ENCODE peak calls at places on chromosomes 12 and 14, in seven cellular contexts. K, G, D, S, O, M and H are unnamed samples.

GRCh38 chr12:108587826-108588225 is 10.1 kb downstream of the TMEM119 start:
- DNase-seq in G (no peak), O (no peak), M (no peak), D (no peak), K (no peak), S (no peak), H (no peak)

GRCh38 chr12:32560520-32560919 is 118.6 kb upstream of the DNM1L start:
- DNase-seq in S (no peak), M (no peak), K (no peak), G (no peak), O (no peak), D (no peak), H (no peak)

GRCh38 chr14:22113401-22113800 is 439.8 kb upstream of the OR4E1 start:
- DNase-seq in G (no peak), O (no peak), M (no peak), S (no peak), D (no peak), K (no peak), H (no peak)

GRCh38 chr12:121805800-121806555 is 2.2 kb downstream of the SETD1B start:
- DNase-seq in O (no peak), M (peak; percentile 50), D (no peak), K (no peak), S (no peak), G (no peak), H (peak; percentile 43)

GRCh38 chr14:28754209-28754985 is 12.2 kb upstream of the FOXG1 start:
- DNase-seq in K (peak; percentile 29), D (no peak), S (peak; percentile 64), G (peak; percentile 64), M (peak; percentile 40), O (no peak), H (peak; percentile 36)

GRCh38 chr14:73463411-73463810 is 5.1 kb upstream of the NUMB start:
- DNase-seq in S (peak; percentile 100), O (peak; percentile 75), D (peak; percentile 38), G (peak; percentile 41), K (peak; percentile 92), M (no peak), H (peak; percentile 52)

GRCh38 chr14:74619672-74620131 is 7.7 kb upstream of the LTBP2 start:
- DNase-seq in K (peak; percentile 99), S (peak; percentile 99), G (peak; percentile 80), O (peak; percentile 97), D (peak; percentile 46), M (peak; percentile 40), H (no peak)

GRCh38 chr14:102071283-102071998 is 15.4 kb downstream of the HSP90AA1 start:
- DNase-seq in S (peak; percentile 30), O (peak; percentile 20), M (no peak), G (no peak), K (peak; percentile 90), D (no peak), H (no peak)

GRCh38 chr14:101070540-101071492 is 167.3 kb upstream of the RTL1 start:
- DNase-seq in S (no peak), G (no peak), D (no peak), K (no peak), O (no peak), M (peak; percentile 9), H (no peak)

GRCh38 chr14:99649219-99649618 is 4.3 kb downstream of the HHIPL1 start:
- DNase-seq in S (peak; percentile 76), D (no peak), M (no peak), G (no peak), K (peak; percentile 88), O (no peak), H (no peak)

GRCh38 chr12:105221588-105222325 is 14.2 kb downstream of the APPL2 start:
- DNase-seq in M (no peak), D (no peak), G (no peak), S (no peak), K (no peak), O (no peak), H (no peak)

GRCh38 chr12:112573151-112573550 is 154.4 kb downstream of the PTPN11 start:
- DNase-seq in S (no peak), G (no peak), D (no peak), M (no peak), K (no peak), O (no peak), H (no peak)

GRCh38 chr12:9751204-9752144 is 9.2 kb downstream of the CD69 start:
- DNase-seq in G (no peak), K (peak; percentile 15), M (no peak), S (peak; percentile 30), D (no peak), O (no peak), H (no peak)

GRCh38 chr14:99030436-99030835 is 241.6 kb downstream of the BCL11B start:
- DNase-seq in S (no peak), O (no peak), K (no peak), D (no peak), G (no peak), M (no peak), H (no peak)

DNA sequence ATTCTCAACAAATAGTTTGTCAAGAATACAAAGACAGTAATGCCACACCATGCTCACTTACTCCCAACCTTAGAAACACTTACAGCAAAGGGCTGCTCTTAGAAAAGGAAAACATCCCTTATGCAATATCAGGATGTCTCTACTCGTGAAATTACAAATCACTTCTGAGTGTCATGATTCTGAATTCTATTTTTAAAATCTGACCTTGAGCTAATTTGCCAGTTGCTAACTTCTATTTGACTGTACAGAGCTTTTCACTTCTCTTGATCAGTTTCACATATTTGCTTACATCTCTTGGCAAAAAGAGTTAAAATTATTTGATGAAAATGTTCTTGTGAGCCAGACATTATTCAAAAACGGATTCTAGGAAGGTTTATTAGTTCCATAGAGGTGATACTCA is 136.7 kb upstream of the SLC35F4 start:
- DNase-seq in G (no peak), D (no peak), M (no peak), K (no peak), O (no peak), S (no peak), H (no peak)
- H3K4me3 ChIP-seq in G (no peak overlapping the region), D (no peak overlapping the region), M (no peak overlapping the region), K (no peak overlapping the region), O (no peak overlapping the region), S (no peak overlapping the region), H (no peak overlapping the region)

GRCh38 chr12:76348079-76348901 is at the start of gene BBS10:
- DNase-seq in K (peak; percentile 94), S (peak; percentile 89), M (peak; percentile 91), D (peak; percentile 94), G (peak; percentile 93), O (peak; percentile 85), H (peak; percentile 87)

GRCh38 chr12:76346798-76347420 is 1.3 kb downstream of the BBS10 start:
- DNase-seq in S (peak; percentile 77), O (no peak), G (peak; percentile 68), D (no peak), K (peak; percentile 70), M (no peak), H (peak; percentile 11)

GRCh38 chr12:76341436-76342030 is 6.7 kb downstream of the BBS10 start:
- DNase-seq in O (no peak), G (no peak), D (no peak), M (no peak), S (peak; percentile 56), K (peak; percentile 74), H (no peak)

GRCh38 chr12:76345569-76345968 is 2.6 kb downstream of the BBS10 start:
- DNase-seq in K (no peak), G (no peak), S (no peak), M (no peak), D (no peak), O (no peak), H (no peak)

DNA sequence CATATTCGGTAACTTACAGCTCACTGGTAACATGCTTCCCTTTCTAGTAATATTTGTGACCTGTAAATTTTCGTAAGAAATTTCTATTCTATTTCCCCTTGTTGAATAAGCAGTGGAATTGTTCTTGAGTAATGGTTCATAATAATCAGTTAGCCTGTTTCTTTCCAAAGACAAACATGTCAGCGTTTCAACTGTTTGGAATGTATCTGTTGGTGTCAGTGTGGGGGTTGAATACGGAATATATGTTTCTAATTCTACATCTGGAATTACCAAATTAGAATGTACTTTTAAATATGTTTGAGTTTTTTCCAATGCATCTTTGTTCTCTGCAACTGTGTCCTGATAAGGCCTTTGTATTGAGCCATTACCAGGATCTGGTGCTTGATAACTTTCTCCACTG is 2.0 kb downstream of the BBS10 start:
- DNase-seq in D (no peak), O (no peak), S (peak; percentile 69), M (no peak), K (peak; percentile 48), G (no peak), H (no peak)
- H3K4me3 ChIP-seq in D (no peak overlapping the region), O (no peak overlapping the region), S (no peak overlapping the region), M (no peak overlapping the region), K (no peak overlapping the region), G (no peak overlapping the region), H (no peak overlapping the region)

GRCh38 chr12:67854351-67854750 is 134.9 kb upstream of the IFNG-AS1 start:
- DNase-seq in G (no peak), D (no peak), S (no peak), K (peak; percentile 74), O (no peak), M (no peak), H (peak; percentile 11)

GRCh38 chr12:67855103-67855502 is 134.1 kb upstream of the IFNG-AS1 start:
- DNase-seq in D (no peak), G (no peak), S (peak; percentile 6), O (no peak), M (no peak), K (peak; percentile 47), H (no peak)

GRCh38 chr12:67853204-67853603 is 136.0 kb upstream of the IFNG-AS1 start:
- DNase-seq in G (no peak), K (peak; percentile 72), D (no peak), O (no peak), M (no peak), S (peak; percentile 65), H (no peak)
- H3K4me3 ChIP-seq in G (no peak overlapping the region), K (no peak overlapping the region), D (no peak overlapping the region), O (no peak overlapping the region), M (no peak overlapping the region), S (no peak overlapping the region), H (no peak overlapping the region)

GRCh38 chr12:57842342-57843294 is 3.9 kb downstream of the CTDSP2 start:
- DNase-seq in M (peak; percentile 42), O (no peak), D (no peak), K (no peak), G (peak; percentile 61), S (no peak), H (peak; percentile 38)
- H3K4me3 ChIP-seq in M (no peak overlapping the region), O (peak overlapping the region; percentile 97), D (no peak overlapping the region), K (peak overlapping the region; percentile 43), G (peak overlapping the region; percentile 5), S (peak overlapping the region; percentile 23), H (no peak overlapping the region)

GRCh38 chr12:53750812-53751335 is 905 bp downstream of the CISTR start:
- DNase-seq in K (peak; percentile 23), G (peak; percentile 39), S (no peak), O (no peak), D (no peak), M (no peak), H (no peak)
- H3K4me3 ChIP-seq in K (no peak overlapping the region), G (peak overlapping the region; percentile 49), S (peak overlapping the region; percentile 30), O (peak overlapping the region; percentile 48), D (no peak overlapping the region), M (peak overlapping the region; percentile 43), H (no peak overlapping the region)

DNA sequence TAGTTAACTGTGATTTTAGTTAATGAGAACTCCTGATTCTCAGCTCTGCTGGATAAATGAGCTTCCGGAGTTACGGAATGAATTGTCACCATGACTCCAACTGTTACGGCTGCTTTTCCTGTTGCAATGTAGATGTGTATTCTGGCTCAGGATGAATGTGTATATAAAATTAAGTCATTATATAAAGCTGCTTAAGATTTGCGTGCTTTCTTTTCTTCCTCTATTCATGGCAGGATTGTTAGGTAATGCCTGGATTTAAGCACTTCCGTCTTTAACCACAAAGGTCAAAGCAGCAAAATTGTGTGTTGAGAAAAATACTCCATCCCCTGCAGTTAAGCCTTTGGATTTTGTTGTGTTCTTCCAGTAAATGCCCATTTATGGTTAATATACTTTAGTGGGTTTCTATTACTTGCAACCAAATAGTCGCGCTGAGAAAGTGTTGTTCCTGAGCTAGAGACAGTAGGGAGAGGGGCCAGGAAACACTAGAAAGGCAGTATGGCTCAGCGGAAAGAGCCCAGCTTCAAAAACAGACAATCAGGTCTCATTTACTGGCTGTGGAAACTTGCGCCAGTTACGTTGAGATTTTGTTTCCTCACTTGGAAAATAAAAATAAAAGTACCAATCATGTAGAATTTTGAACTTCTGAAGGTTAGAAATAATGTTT is 9.4 kb upstream of the CCDC175 start:
- DNase-seq in S (no peak), K (peak; percentile 87), O (no peak), M (no peak), G (no peak), D (no peak), H (no peak)
- H3K4me3 ChIP-seq in S (no peak overlapping the region), K (no peak overlapping the region), O (no peak overlapping the region), M (no peak overlapping the region), G (no peak overlapping the region), D (no peak overlapping the region), H (no peak overlapping the region)